ENCODE peak calls at places on chromosomes 12 and 14, in six cellular contexts. P is endothelial cell of umbilical vein, Z is GM12878, J is HepG2, X is A549, U is K562. T is an unnamed sample.

GRCh38 chr12:2291182-2291832 is 238.5 kb downstream of the CACNA1C start:
- DNase-seq in P (peak), X (peak), J (peak), Z (no peak), U (peak), T (peak)

GRCh38 chr14:72732022-72732780 is 161.7 kb downstream of the DPF3 start:
- DNase-seq in X (no peak), J (no peak), U (no peak), P (no peak), Z (no peak), T (no peak)

GRCh38 chr12:68080577-68080976 is 79.0 kb downstream of the IFNG start:
- DNase-seq in J (no peak), P (no peak), X (no peak), U (no peak), Z (no peak), T (no peak)

GRCh38 chr12:58452546-58452945 is 467.8 kb downstream of the LRIG3 start:
- DNase-seq in J (no peak), P (no peak), X (no peak), Z (no peak), U (no peak), T (no peak)

GRCh38 chr12:80979821-80980220 is 42.1 kb upstream of the LIN7A start:
- DNase-seq in U (no peak), Z (no peak), X (no peak), J (no peak), P (no peak), T (no peak)

GRCh38 chr14:77203611-77204456 is 22.2 kb downstream of the TMEM63C start:
- DNase-seq in U (no peak), P (no peak), J (no peak), Z (no peak), X (no peak), T (no peak)

GRCh38 chr12:68119724-68120211 is 39.8 kb downstream of the IFNG start:
- DNase-seq in J (no peak), Z (peak), P (no peak), X (no peak), U (no peak), T (no peak)

GRCh38 chr12:67884596-67884995 is 104.7 kb upstream of the IFNG-AS1 start:
- DNase-seq in J (no peak), U (no peak), P (no peak), X (no peak), Z (no peak), T (no peak)

GRCh38 chr14:105162374-105162979 is 6.1 kb downstream of the JAG2 start:
- DNase-seq in P (no peak), Z (no peak), U (peak), X (no peak), J (peak), T (no peak)

GRCh38 chr14:66140213-66140918 is 345.8 kb upstream of the CCDC196 start:
- DNase-seq in P (no peak), X (no peak), J (no peak), U (no peak), Z (peak), T (peak)

GRCh38 chr14:77708749-77709148 is 846 bp downstream of the SLIRP start:
- DNase-seq in J (no peak), U (no peak), P (no peak), X (no peak), Z (no peak), T (no peak)

GRCh38 chr12:8081228-8081920 is 700 bp upstream of the NECAP1 start:
- DNase-seq in Z (no peak), J (no peak), X (no peak), P (no peak), U (peak), T (peak)

GRCh38 chr14:103286460-103286859 is 47.6 kb upstream of the EIF5 start:
- DNase-seq in U (peak), X (no peak), J (no peak), P (no peak), Z (no peak), T (no peak)

GRCh38 chr12:56040151-56040550 is 1.6 kb upstream of the RPS26 start:
- DNase-seq in U (no peak), J (no peak), P (no peak), Z (no peak), X (no peak), T (no peak)

GRCh38 chr14:75636100-75636692 is 24.5 kb downstream of the ERG28 start:
- DNase-seq in P (no peak), J (no peak), Z (no peak), U (no peak), X (no peak), T (no peak)

GRCh38 chr12:39236994-39237393 is 205.9 kb downstream of the KIF21A start:
- DNase-seq in Z (no peak), P (peak), X (peak), U (no peak), J (no peak), T (no peak)

GRCh38 chr14:91897121-91897701 is 29.9 kb upstream of the TC2N start:
- DNase-seq in X (no peak), U (no peak), J (no peak), P (peak), Z (no peak), T (no peak)

GRCh38 chr14:22648506-22648905 is 4.4 kb upstream of the OR6J1 start:
- DNase-seq in U (no peak), J (no peak), X (no peak), P (no peak), Z (no peak), T (no peak)

GRCh38 chr14:22646570-22647254 is 2.6 kb upstream of the OR6J1 start:
- DNase-seq in P (no peak), X (no peak), J (no peak), Z (no peak), U (no peak), T (peak)

GRCh38 chr14:22641851-22642250 is 2.3 kb downstream of the OR6J1 start:
- DNase-seq in P (no peak), J (no peak), Z (no peak), U (no peak), X (peak), T (no peak)

GRCh38 chr14:22640192-22640591 is 4.0 kb downstream of the OR6J1 start:
- DNase-seq in U (no peak), Z (no peak), P (no peak), J (no peak), X (no peak), T (no peak)

DNA sequence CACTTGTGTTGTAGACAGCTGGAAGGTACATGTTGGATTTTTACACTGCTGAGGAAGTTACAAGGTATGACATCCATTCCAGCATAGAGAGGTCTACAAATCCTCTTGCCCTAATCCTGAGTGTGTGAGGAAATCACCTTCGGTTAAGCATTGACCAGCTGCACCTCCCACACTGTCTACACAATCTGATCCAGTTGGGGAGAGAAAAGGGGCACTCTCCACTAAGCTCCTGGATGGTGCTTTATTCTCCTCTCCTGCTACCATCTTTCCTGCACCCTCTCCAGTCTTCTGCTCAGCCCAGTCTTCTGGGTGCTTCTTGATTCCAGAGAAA is at the start of gene OR6J1:
- DNase-seq in P (no peak), J (no peak), X (no peak), Z (no peak), U (no peak), T (no peak)
- TF ChIP-seq CTCF in P (no peak), J (no peak), X (no peak), Z (no peak), U (no peak), T (no peak)

GRCh38 chr14:87995500-87996275 is 2.7 kb upstream of the GALC start:
- DNase-seq in J (peak), Z (no peak), X (no peak), U (peak), P (no peak), T (peak)

GRCh38 chr14:87992349-87992719 is 648 bp downstream of the GALC start:
- DNase-seq in U (no peak), Z (no peak), X (no peak), J (no peak), P (no peak), T (no peak)

GRCh38 chr14:87992720-87993484 is at the start of gene GALC:
- DNase-seq in P (peak), J (no peak), Z (peak), U (peak), X (peak), T (peak)

GRCh38 chr14:87994974-87995373 is 2.0 kb upstream of the GALC start:
- DNase-seq in U (no peak), X (no peak), P (no peak), Z (peak), J (peak), T (no peak)

GRCh38 chr14:87993485-87993809 is 465 bp upstream of the GALC start:
- DNase-seq in Z (no peak), P (no peak), U (no peak), J (no peak), X (no peak), T (no peak)
- TF ChIP-seq MYC in Z (no peak), P (no peak), U (no peak), J (no peak), X (no peak), T (no peak)

GRCh38 chr12:124328116-124328515 is 33.2 kb downstream of the RFLNA start:
- DNase-seq in P (no peak), J (no peak), X (no peak), U (no peak), Z (no peak), T (no peak)
- TF ChIP-seq CTCF in P (no peak), J (no peak), X (no peak), U (no peak), Z (no peak), T (no peak)

DNA sequence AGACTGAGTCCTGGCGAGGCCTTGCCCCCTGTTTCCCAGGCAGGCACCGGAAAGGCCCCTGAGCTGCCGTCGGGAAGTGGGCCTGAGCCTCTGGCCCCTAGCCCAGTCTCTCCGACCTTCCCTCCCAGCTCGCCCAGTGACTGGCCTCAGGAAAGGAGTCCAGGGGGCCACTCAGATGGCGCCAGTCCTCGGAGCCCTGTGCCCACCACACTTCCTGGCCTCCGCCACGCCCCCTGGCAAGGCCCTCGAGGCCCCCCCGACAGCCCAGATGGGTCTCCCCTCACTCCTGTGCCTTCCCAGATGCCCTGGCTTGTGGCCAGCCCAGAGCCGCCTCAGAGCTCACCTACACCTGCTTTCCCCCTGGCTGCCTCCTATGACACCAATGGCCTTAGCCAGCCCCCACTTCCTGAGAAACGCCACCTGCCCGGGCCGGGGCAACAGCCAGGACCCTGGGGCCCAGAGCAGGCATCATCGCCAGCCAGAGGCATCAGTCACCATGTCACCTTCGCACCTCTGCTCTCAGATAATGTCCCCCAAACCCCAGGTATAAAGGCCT is 10.9 kb downstream of the TNS2 start:
- DNase-seq in J (no peak), U (no peak), P (peak), X (no peak), Z (no peak), T (no peak)
- TF ChIP-seq MYC in J (no peak), U (no peak), P (no peak), X (no peak), Z (no peak), T (no peak)

T was measured in NB4.